ENCODE peak calls at places on chromosomes 1 and 21, in five cellular contexts. I, A, C, J and D are unnamed samples.

GRCh38 chr1:29321176-29321575 is 84.9 kb downstream of the PTPRU start:
- DNase-seq in I (no peak), A (no peak), C (no peak), J (no peak), D (no peak)

GRCh38 chr21:46227811-46228344 is 696 bp downstream of the LSS start:
- DNase-seq in I (no peak), A (no peak), C (no peak), J (no peak), D (no peak)

GRCh38 chr1:198529414-198529813 is 11.1 kb downstream of the ATP6V1G3 start:
- DNase-seq in I (no peak), A (no peak), C (no peak), J (peak), D (no peak)

GRCh38 chr1:29655945-29656866 is 419.9 kb downstream of the PTPRU start:
- DNase-seq in I (no peak), A (no peak), C (peak), J (peak), D (no peak)

GRCh38 chr1:54506594-54506993 is 41.4 kb upstream of the ACOT11 start:
- DNase-seq in I (no peak), A (no peak), C (no peak), J (peak), D (no peak)

GRCh38 chr1:48099011-48099550 is 101.9 kb upstream of the TRABD2B start:
- DNase-seq in I (no peak), A (no peak), C (no peak), J (no peak), D (no peak)

GRCh38 chr1:2805801-2806430 is 4.4 kb upstream of the TTC34 start:
- DNase-seq in I (no peak), A (no peak), C (no peak), J (no peak), D (no peak)

GRCh38 chr1:232952514-232953175 is 2.2 kb downstream of the NTPCR start:
- DNase-seq in I (peak), A (no peak), C (no peak), J (peak), D (no peak)

GRCh38 chr1:245311887-245312286 is 157.1 kb downstream of the KIF26B start:
- DNase-seq in I (no peak), A (no peak), C (no peak), J (no peak), D (no peak)

GRCh38 chr1:26097696-26098095 is 13.9 kb upstream of the PDIK1L start:
- DNase-seq in I (no peak), A (no peak), C (no peak), J (peak), D (no peak)

GRCh38 chr1:38005195-38006007 is at the start of gene FHL3:
- DNase-seq in I (peak), A (no peak), C (peak), J (peak), D (peak)

GRCh38 chr1:56095924-56096655 is 483.3 kb downstream of the PLPP3 start:
- DNase-seq in I (no peak), A (peak), C (no peak), J (peak), D (peak)

GRCh38 chr21:31425158-31425557 is 81.1 kb upstream of the TIAM1 start:
- DNase-seq in I (no peak), A (no peak), C (no peak), J (no peak), D (no peak)

GRCh38 chr1:15994590-15995351 is 9.3 kb upstream of the SRARP start:
- DNase-seq in I (peak), A (peak), C (no peak), J (peak), D (peak)

GRCh38 chr1:26790551-26790953 is 2.8 kb downstream of the PIGV start:
- DNase-seq in I (no peak), A (no peak), C (no peak), J (no peak), D (no peak)

GRCh38 chr1:160552425-160552824 is 26.9 kb downstream of the CD84 start:
- DNase-seq in I (no peak), A (no peak), C (no peak), J (no peak), D (no peak)

GRCh38 chr1:234972411-234973191 is 156.0 kb downstream of the TOMM20 start:
- DNase-seq in I (no peak), A (no peak), C (no peak), J (no peak), D (peak)

GRCh38 chr1:226357416-226357815 is 48.5 kb upstream of the LIN9 start:
- DNase-seq in I (no peak), A (no peak), C (no peak), J (no peak), D (no peak)

GRCh38 chr21:44295163-44295601 is 4.7 kb upstream of the PFKL start:
- DNase-seq in I (no peak), A (no peak), C (no peak), J (no peak), D (no peak)

GRCh38 chr1:31577515-31578191 is 1.3 kb downstream of the TINAGL1 start:
- DNase-seq in I (peak), A (no peak), C (no peak), J (peak), D (no peak)

GRCh38 chr1:41868241-41868953 is 50.3 kb downstream of the HIVEP3 start:
- DNase-seq in I (no peak), A (no peak), C (no peak), J (no peak), D (no peak)

GRCh38 chr1:36149237-36149972 is at the start of gene TRAPPC3:
- DNase-seq in I (peak), A (peak), C (peak), J (peak), D (peak)

GRCh38 chr1:236084386-236084730 is 19.5 kb upstream of the NID1 start:
- DNase-seq in I (no peak), A (no peak), C (no peak), J (no peak), D (no peak)

GRCh38 chr1:96425382-96426129 is 296.0 kb upstream of the PTBP2 start:
- DNase-seq in I (no peak), A (no peak), C (no peak), J (no peak), D (no peak)

GRCh38 chr1:206953626-206954025 is 7.4 kb upstream of the PIGR start:
- DNase-seq in I (no peak), A (no peak), C (no peak), J (no peak), D (no peak)

GRCh38 chr1:196678510-196678884 is 26.7 kb downstream of the CFH start:
- DNase-seq in I (no peak), A (no peak), C (no peak), J (peak), D (no peak)

GRCh38 chr1:78691995-78692747 is 42.5 kb downstream of the IFI44 start:
- DNase-seq in I (no peak), A (no peak), C (no peak), J (peak), D (no peak)

GRCh38 chr1:32683397-32683796 is 19.2 kb downstream of the SYNC start:
- DNase-seq in I (no peak), A (no peak), C (no peak), J (no peak), D (no peak)
- TF ChIP-seq POLR2A in I (no peak), A (no peak), C (no peak), J (no peak), D (no peak)

GRCh38 chr1:13469343-13469742 is 44.5 kb downstream of the LRRC38 start:
- DNase-seq in I (peak), A (peak), C (peak), J (no peak), D (no peak)
- H3K4me3 ChIP-seq in I (no peak), A (no peak), C (no peak), J (no peak), D (no peak)

DNA sequence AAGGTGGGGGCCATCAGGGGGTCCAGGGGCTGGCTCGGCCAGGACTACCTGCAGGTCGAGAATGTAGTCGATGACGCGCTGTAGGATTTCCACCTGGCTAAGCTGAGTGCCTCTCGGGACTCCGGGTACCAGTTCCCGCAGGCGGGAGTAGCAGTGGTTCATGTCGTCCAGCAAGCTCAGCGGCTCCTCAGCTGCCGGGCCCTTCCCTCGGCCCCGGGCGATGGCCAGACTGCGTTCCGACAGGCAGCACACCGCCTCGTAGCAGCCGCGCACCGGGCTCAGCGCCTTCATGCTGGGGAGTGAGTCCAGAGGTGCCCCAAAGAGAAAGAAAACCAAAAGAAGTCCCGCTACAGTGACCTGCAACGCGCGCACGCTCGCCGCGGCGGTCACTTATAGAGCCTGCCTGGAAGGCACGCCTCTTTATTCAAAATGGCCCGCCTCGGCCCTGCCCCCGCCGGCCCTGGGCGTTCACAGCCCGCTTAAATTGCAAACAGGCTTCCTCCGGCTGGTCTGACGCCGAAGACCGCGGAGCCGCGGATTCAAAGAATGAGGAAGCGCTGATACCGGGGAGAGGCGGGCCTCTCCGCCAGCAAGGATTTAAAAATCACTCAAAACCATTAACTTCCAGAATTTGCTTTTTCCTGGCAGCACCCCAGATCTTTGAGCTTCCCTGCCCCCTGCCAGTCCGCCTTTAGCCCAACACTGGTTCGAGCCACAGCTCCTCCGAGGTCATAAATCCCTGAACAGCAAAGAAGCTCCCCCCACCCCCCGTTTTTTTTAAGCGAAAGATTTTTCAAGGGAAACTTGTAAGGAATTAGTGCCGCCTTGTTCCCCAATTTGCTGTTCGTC is at the start of gene ID3:
- DNase-seq in I (peak), A (peak), C (peak), J (peak), D (peak)
- H3K27ac ChIP-seq in I (peak), A (peak), C (peak), J (peak), D (peak)

DNA sequence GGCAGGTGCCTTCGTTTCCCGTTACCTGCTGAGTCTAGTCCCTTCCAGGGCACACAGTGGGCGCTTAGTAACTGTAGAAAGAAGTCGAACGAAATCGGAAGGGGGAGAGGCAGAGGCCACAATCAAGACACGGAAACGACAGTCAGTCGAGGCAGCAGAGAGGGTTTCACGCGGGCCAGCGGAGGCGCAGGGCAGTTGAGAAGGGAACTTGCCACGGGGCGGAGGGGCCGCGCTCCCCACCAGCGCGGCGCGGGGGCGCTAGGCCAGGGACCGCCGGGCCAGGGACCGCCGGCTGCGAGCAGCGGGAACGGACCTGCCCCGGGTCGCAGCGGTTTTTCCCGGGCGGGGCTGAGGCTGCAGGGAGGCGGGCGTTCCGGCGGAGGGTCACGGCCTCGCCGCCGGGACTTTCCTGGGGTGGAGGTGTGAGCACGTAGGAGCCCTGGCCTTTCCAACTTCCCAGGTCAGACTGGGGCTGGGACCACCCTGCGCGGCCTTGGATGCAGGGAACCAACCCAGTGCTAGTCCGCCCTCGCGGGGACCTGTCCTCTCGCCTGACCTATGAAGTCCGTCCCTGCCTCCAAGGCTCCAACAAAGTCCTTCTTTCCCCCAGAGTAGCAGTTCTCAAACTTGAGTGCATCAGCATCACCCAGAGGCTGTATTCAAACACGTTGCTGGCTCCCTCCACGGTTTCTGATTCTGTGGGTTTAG is 150.1 kb upstream of the FGGY start:
- DNase-seq in I (peak), A (peak), C (peak), J (peak), D (peak)
- TF ChIP-seq POLR2A in I (no peak), A (no peak), C (no peak), J (peak), D (peak)

DNA sequence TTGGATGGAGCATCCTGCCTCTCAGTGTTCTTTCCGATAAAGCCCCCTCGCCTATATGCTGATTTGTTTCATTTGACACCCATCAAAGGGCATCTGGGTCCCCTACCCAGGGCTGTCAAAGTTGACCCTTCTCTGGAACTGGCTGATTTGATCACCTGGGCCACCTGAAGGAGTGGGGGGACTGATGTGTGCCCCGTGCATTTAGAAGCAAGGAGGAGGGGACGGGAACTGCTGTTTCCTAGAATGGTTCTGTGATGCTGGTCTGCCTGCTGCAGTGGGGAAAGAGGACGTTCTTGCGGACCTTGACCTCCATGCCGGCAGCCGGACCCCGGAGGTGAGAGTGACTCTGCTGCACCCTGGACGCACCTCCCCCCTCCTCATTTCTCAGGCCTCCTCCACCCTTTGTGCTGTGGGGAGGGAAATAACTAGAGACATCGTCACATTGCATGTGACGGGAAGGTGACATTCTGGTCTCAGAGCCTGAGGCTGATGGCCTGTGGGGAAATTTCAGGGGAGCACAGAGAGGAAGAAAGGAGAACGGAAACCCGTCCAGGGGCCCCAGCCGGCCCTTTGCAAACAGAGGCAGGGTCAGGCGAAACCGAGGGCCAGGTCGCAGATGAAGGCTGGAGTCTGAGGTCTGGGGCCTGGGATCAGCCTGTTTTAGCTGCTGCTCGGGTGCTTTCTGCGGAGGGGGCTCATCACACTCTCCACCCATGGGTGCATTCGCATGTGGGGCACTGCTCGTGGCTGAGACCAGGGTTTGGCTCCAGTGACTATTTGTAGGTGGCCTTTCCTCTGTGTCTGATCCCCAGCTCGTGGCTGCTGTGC is 25.7 kb downstream of the CRYAA start:
- DNase-seq in I (peak), A (peak), C (peak), J (no peak), D (no peak)
- H3K4me3 ChIP-seq in I (peak), A (no peak), C (no peak), J (no peak), D (no peak)

GRCh38 chr1:33460947-33461629 is 11.4 kb upstream of the ZSCAN20 start:
- DNase-seq in I (no peak), A (peak), C (peak), J (no peak), D (peak)
- H3K27ac ChIP-seq in I (no peak), A (peak), C (peak), J (no peak), D (peak)

DNA sequence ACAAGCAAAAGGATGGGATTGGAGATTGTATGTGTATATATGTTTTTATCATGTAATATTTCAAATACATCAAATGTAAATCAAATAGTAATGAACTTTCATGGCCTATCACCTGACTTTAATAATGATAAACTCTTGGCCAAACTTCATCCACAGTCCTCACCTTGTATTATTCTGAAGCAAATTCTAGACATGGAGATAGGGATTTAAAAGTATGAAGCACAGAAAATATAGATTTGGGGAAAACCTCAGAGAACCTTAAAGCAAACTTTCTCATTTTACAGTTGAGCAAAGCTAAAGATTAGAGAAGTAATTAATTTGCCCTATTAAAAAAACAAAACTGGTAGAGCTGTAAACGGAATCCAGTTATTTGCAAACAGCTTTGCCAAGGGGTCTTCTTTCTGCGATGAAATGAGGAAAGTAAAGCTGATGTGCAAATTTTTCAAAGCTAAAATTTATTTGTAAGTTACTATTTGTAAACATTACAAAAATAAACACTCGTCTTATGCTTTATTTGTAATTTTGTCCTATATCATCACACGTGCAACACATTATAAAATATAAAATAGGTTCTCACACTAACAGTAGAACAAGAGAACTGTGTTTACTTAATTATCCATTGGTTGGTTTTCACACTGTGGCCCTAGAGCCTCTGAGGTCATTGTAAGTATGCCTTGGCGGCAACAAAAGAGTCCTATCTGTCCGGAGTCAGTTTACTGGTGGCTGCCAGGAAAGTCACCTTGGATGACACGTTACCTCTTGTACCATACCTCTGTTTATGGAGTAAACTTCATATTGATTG is 20.0 kb upstream of the KIF14 start:
- DNase-seq in I (no peak), A (no peak), C (no peak), J (no peak), D (no peak)
- TF ChIP-seq POLR2A in I (no peak), A (no peak), C (no peak), J (no peak), D (no peak)

DNA sequence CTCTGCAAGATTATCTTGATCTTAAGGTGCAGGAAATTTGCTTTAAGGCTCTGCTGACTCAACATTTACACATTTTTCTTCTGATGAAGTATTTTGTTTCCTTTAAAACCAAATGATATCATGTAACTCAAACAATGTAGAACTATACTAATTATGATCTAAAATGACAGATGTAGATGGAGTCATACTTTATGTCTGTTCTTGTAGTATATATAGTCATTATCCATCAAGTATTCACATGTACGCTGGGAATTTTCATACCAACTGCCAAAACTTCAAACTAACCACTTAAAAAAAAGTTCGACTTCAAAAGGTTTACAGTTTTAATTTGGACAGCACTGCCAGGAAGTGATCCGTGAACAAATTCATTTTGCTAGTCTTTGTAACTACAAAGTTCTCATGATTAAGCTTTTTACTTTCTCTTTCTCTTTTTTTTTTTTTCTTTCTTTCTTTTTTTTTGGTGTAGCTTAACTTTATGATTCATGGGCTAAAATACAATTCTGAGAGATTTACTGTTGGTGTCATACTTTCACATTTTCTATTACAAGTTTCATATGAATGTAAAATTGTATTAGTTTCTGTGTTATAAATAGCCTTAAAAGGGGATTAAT is 509.0 kb upstream of the CXADR start:
- DNase-seq in I (no peak), A (no peak), C (no peak), J (peak), D (no peak)
- H3K4me3 ChIP-seq in I (no peak), A (no peak), C (no peak), J (no peak), D (no peak)

GRCh38 chr1:243848165-243849088 is 1.6 kb downstream of the AKT3 start:
- DNase-seq in I (no peak), A (no peak), C (no peak), J (no peak), D (no peak)
- H3K27ac ChIP-seq in I (no peak), A (peak), C (peak), J (peak), D (peak)